ENCODE peak calls at places on chromosomes 16 and 17, in eight cellular contexts. Z is pancreas, Y is PC-9, R is Peyer's patch, D is heart left ventricle, A is fibroblast of lung, S is psoas muscle, P is IMR-90. E is an unnamed sample.

GRCh38 chr17:44502598-44503079 is 567 bp downstream of the GPATCH8 start:
- DNase-seq in Z (no peak), Y (no peak), D (peak), R (no peak), S (no peak), A (peak), P (peak), E (no peak)

GRCh38 chr17:45868276-45868675 is 23.6 kb downstream of the SPPL2C start:
- DNase-seq in Z (no peak), D (no peak), P (no peak), R (no peak), S (no peak), Y (no peak), A (no peak), E (no peak)

GRCh38 chr17:17713839-17714238 is 32.6 kb downstream of the RAI1 start:
- DNase-seq in R (no peak), D (no peak), P (peak), S (no peak), A (peak), Z (peak), Y (no peak), E (no peak)

GRCh38 chr17:57294075-57294474 is 37.8 kb downstream of the MSI2 start:
- DNase-seq in R (no peak), Y (peak), Z (no peak), S (no peak), A (no peak), P (no peak), D (no peak), E (no peak)

GRCh38 chr17:55089955-55090573 is 121.5 kb downstream of the STXBP4 start:
- DNase-seq in R (no peak), S (no peak), Y (peak), Z (no peak), P (peak), D (no peak), A (peak), E (no peak)

GRCh38 chr16:1184156-1184868 is 31.4 kb downstream of the CACNA1H start:
- DNase-seq in Z (no peak), S (no peak), R (no peak), A (no peak), Y (no peak), D (no peak), P (no peak), E (no peak)

GRCh38 chr17:40329981-40330794 is 21.2 kb downstream of the RARA start:
- DNase-seq in P (no peak), D (peak), Y (peak), R (no peak), S (peak), Z (peak), A (no peak), E (no peak)

GRCh38 chr16:86986809-86987487 is 330.2 kb downstream of the C16orf95 start:
- DNase-seq in Z (no peak), A (no peak), R (no peak), S (no peak), Y (no peak), P (no peak), D (no peak), E (no peak)

GRCh38 chr16:53509906-53510703 is 7.1 kb upstream of the AKTIP start:
- DNase-seq in R (peak), A (peak), S (peak), D (peak), Y (peak), Z (peak), P (peak), E (peak)

GRCh38 chr16:47079883-47080282 is 63.9 kb downstream of the NETO2 start:
- DNase-seq in Y (no peak), Z (no peak), D (no peak), S (no peak), P (no peak), A (no peak), R (no peak), E (no peak)

GRCh38 chr17:68403122-68403521 is 54.2 kb downstream of the WIPI1 start:
- DNase-seq in A (no peak), P (no peak), R (no peak), S (no peak), Y (no peak), D (no peak), Z (no peak), E (no peak)

GRCh38 chr17:4833941-4834501 is 881 bp downstream of the MINK1 start:
- DNase-seq in R (peak), A (peak), D (no peak), Y (no peak), S (no peak), Z (peak), P (peak), E (no peak)

GRCh38 chr17:32835291-32835761 is 41.6 kb downstream of the MYO1D start:
- DNase-seq in S (no peak), Y (no peak), A (no peak), D (no peak), R (no peak), Z (no peak), P (no peak), E (no peak)

GRCh38 chr17:74631468-74632195 is 8.1 kb upstream of the CD300E start:
- DNase-seq in P (no peak), R (no peak), S (no peak), Z (no peak), Y (no peak), D (no peak), A (no peak), E (no peak)

GRCh38 chr17:55434721-55435120 is 13.1 kb upstream of the MMD start:
- DNase-seq in D (no peak), R (no peak), P (peak), Z (no peak), S (no peak), A (no peak), Y (no peak), E (no peak)

GRCh38 chr16:5193877-5194276 is 96.3 kb upstream of the EEF2KMT start:
- DNase-seq in R (no peak), Y (no peak), P (no peak), Z (no peak), A (no peak), S (no peak), D (no peak), E (no peak)

GRCh38 chr16:3170440-3171180 is 17.4 kb upstream of the OR1F1 start:
- DNase-seq in Y (no peak), D (peak), Z (peak), P (no peak), A (no peak), R (no peak), S (no peak), E (no peak)

GRCh38 chr17:6908807-6909206 is 77.3 kb upstream of the TEKT1 start:
- DNase-seq in D (peak), S (no peak), Y (no peak), R (no peak), A (no peak), P (no peak), Z (no peak), E (no peak)

GRCh38 chr17:20284575-20284974 is 182.8 kb downstream of the LGALS9B start:
- DNase-seq in A (no peak), Y (no peak), S (no peak), D (no peak), R (no peak), P (peak), Z (no peak), E (no peak)

GRCh38 chr17:79997004-79997673 is 38.5 kb downstream of the TBC1D16 start:
- DNase-seq in D (no peak), Y (no peak), A (no peak), Z (no peak), R (no peak), P (no peak), S (no peak), E (no peak)

GRCh38 chr17:11742891-11743290 is 144.6 kb downstream of the DNAH9 start:
- DNase-seq in D (no peak), Z (no peak), R (no peak), S (no peak), A (no peak), Y (no peak), P (no peak), E (no peak)

GRCh38 chr17:50575581-50576210 is 15.2 kb downstream of the CACNA1G start:
- DNase-seq in A (no peak), Y (no peak), Z (no peak), R (no peak), D (no peak), S (no peak), P (no peak), E (no peak)

GRCh38 chr17:42502926-42503325 is 33.1 kb upstream of the NAGLU start:
- DNase-seq in R (no peak), S (no peak), Z (no peak), A (no peak), P (no peak), D (no peak), Y (no peak), E (no peak)

GRCh38 chr16:88058136-88058535 is 106.9 kb downstream of the BANP start:
- DNase-seq in D (peak), R (no peak), Y (no peak), A (no peak), P (no peak), Z (no peak), S (peak), E (no peak)

GRCh38 chr17:60993497-60993896 is 315.8 kb downstream of the BCAS3 start:
- DNase-seq in S (no peak), D (no peak), A (no peak), Z (no peak), P (no peak), Y (no peak), R (no peak), E (no peak)

GRCh38 chr17:60989846-60990245 is 312.2 kb downstream of the BCAS3 start:
- DNase-seq in A (no peak), D (no peak), S (no peak), R (no peak), Y (no peak), Z (no peak), P (no peak), E (no peak)

DNA sequence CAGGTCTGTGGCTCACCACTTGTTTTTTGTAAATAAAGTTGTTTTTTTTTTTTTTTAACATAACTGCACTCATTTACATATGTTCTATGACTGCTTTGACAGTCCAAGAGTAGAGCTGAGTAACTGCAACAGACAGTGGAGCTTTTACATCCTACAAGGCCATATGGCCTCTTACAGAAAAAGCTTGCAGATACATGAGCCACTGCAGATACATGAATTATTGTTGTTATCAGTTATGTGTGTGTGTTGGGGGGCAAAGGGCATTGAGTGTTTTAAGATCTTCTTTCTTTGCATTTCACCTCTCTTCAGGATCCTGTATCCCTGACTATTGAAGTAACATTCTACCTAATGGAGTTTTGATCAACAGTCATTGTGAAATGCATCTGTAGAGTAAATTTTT is 311.8 kb downstream of the BCAS3 start:
- DNase-seq in A (no peak), D (no peak), Y (no peak), Z (no peak), S (no peak), P (no peak), R (no peak), E (no peak)
- H3K27ac ChIP-seq in A (no peak), D (no peak), Y (no peak), Z (no peak), S (no peak), P (no peak), R (no peak), E (no peak)

GRCh38 chr17:72406501-72406900 is 285.7 kb downstream of the SOX9 start:
- DNase-seq in Y (peak), R (no peak), D (no peak), P (no peak), A (no peak), S (no peak), Z (no peak), E (no peak)

GRCh38 chr17:72405662-72406230 is 284.9 kb downstream of the SOX9 start:
- DNase-seq in S (no peak), D (no peak), P (no peak), A (no peak), R (no peak), Z (no peak), Y (no peak), E (no peak)

GRCh38 chr17:72402727-72403210 is 281.9 kb downstream of the SOX9 start:
- DNase-seq in R (no peak), P (no peak), D (no peak), S (no peak), A (no peak), Y (no peak), Z (no peak), E (no peak)

GRCh38 chr17:72403713-72404209 is 282.9 kb downstream of the SOX9 start:
- DNase-seq in S (no peak), R (no peak), Z (no peak), P (no peak), Y (no peak), D (no peak), A (no peak), E (no peak)

DNA sequence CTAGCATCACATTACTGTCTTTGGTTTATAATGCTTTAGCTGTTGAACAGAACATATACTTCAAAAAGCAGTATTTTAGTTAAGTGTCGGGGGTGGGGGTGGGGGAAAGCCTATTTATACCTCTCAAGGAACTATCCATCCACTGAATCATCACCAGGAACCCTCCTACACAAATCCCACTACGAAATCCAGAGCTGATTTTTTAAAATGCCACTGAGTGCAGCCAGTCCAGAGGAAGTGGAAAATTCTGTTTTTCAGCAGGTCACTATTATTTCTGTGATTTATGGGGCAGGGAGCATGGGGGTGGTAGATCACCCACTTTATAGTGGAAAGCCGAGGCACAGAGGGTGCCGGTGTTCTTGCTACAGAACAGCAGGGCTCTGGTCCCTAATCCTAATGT is 284.1 kb downstream of the SOX9 start:
- DNase-seq in S (no peak), R (no peak), Y (no peak), A (peak), Z (no peak), P (peak), D (no peak), E (no peak)
- H3K27ac ChIP-seq in S (no peak), R (no peak), Y (peak), A (no peak), Z (no peak), P (peak), D (no peak), E (no peak)

DNA sequence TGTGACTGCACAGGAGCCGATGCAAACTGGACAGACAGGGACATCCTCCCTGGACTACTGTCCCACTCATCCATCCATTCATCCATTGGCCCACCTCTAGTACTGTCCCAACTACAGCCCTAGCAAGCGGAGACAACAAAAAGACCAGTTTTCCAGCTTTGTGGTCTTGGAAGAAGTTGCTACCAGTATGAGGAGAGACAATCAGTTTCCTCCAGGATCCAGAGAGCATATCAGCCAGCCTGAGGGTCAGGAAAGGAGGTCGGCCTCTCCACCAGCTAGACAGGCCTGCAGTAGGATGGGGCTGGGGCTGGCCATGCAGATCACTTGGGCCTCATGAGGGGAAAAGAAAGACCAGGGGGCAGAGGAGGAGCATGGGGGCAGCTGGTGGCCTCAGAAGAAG is 16.8 kb downstream of the KRT33A start:
- DNase-seq in Z (no peak), S (no peak), Y (no peak), R (no peak), D (no peak), A (no peak), P (no peak), E (no peak)
- H3K27ac ChIP-seq in Z (no peak), S (no peak), Y (no peak), R (no peak), D (no peak), A (no peak), P (no peak), E (no peak)

GRCh38 chr17:28949185-28950016 is 1.9 kb downstream of the PHF12 start:
- DNase-seq in S (peak), Z (peak), A (peak), P (no peak), D (peak), Y (peak), R (peak), E (peak)

GRCh38 chr17:28946239-28946638 is 5.1 kb downstream of the PHF12 start:
- DNase-seq in R (no peak), D (no peak), P (peak), A (no peak), Y (no peak), Z (no peak), S (no peak), E (no peak)

GRCh38 chr17:28948342-28948741 is 3.0 kb downstream of the PHF12 start:
- DNase-seq in A (no peak), D (no peak), S (no peak), Y (no peak), P (no peak), Z (no peak), R (no peak), E (no peak)

GRCh38 chr17:28948873-28949184 is 2.5 kb downstream of the PHF12 start:
- DNase-seq in R (no peak), P (peak), Z (no peak), Y (no peak), D (peak), S (no peak), A (no peak), E (no peak)

DNA sequence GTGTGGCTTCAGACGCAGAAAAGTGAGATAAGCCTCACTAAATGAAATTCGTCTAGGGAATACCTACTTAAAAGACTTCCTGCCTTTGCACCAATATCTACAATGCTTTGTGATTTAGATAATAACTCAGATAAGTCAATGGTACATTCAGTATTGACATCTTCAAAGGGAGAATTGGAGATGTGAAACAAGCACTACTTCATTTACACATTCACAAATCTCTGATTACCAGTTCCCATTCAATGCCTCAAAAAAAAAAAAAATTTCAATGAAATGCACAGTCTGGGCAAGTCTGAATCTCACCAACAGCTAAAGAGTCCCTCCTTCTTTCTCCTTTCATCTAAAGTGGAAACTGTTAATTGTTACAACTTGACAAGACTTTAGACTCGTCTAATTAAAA is 3.7 kb downstream of the PHF12 start:
- DNase-seq in S (no peak), R (no peak), Y (no peak), P (no peak), A (no peak), Z (no peak), D (no peak), E (no peak)
- H3K27ac ChIP-seq in S (peak), R (no peak), Y (peak), P (no peak), A (no peak), Z (no peak), D (no peak), E (no peak)

DNA sequence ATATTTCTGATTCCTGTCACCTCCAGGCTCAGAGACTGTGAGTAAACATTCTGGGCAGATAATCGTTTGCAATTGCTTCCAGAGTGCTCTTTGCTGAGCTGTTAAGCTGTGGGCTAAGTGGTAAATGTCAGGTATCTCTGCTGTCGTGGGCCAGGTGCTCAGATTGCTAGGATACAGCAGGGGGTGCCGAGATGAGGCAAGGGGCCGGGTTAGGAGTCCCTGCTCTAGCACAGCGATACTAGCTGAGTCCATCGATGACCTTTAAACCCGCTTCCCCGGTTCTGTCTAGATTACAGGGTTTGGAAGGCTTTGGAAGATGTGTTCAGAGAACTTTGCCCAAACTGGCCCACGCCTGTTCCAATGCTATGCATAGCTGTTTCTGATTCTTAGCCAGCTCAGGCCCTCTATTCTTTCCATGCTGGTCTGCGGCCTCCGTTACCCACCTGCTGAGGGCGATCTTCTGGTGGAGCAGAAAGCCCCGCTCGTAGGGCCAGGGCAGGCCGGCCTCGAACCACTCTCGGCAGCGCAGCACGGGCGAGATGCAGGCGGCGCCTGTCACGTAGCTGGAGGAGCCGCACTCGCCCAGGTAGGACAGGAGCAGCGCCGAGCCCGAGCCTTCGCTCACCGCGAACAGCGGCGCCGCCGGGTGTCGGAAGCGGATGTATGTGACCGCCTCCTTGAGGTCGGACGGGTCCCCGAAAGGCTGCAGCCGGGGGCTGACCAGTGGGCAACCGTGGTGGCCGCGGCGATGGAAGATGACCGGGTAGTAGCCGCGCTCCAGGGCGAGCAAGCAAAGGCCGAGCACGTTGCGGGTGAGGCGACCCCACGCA is 979 bp downstream of the ABHD15 start:
- DNase-seq in A (no peak), P (no peak), Z (peak), D (no peak), S (peak), Y (peak), R (peak), E (no peak)
- H3K27ac ChIP-seq in A (no peak), P (no peak), Z (peak), D (peak), S (peak), Y (peak), R (peak), E (no peak)

GRCh38 chr17:882827-883585 is 96.6 kb downstream of the NXN start:
- DNase-seq in D (peak), S (peak), Z (peak), R (no peak), P (peak), Y (no peak), A (peak), E (no peak)

GRCh38 chr17:885971-886571 is 93.5 kb downstream of the NXN start:
- DNase-seq in R (no peak), A (peak), S (peak), D (peak), Y (no peak), Z (peak), P (no peak), E (no peak)

GRCh38 chr17:888998-889401 is 90.6 kb downstream of the NXN start:
- DNase-seq in Z (no peak), A (no peak), S (no peak), Y (no peak), P (no peak), R (no peak), D (no peak), E (no peak)

GRCh38 chr17:883586-883962 is 96.0 kb downstream of the NXN start:
- DNase-seq in A (no peak), R (no peak), Y (no peak), S (no peak), P (no peak), D (no peak), Z (no peak), E (no peak)

GRCh38 chr17:887842-888214 is 91.7 kb downstream of the NXN start:
- DNase-seq in D (no peak), Y (no peak), S (no peak), A (no peak), Z (no peak), R (no peak), P (no peak), E (no peak)
- H3K27ac ChIP-seq in D (no peak), Y (no peak), S (peak), A (no peak), Z (no peak), R (peak), P (no peak), E (no peak)